ENCODE peak calls at places on chromosomes 6 and 20, in five cellular contexts. V is T-helper 17 cell, Y is fibroblast of the aortic adventitia, R is AG09319, E is amygdala. H is an unnamed sample.

GRCh38 chr6:46098678-46099077 is 31.1 kb upstream of the ENPP4 start:
- DNase-seq in V (no peak), E (peak; percentile 2), Y (no peak), R (no peak), H (no peak)

GRCh38 chr20:32820698-32821378 is 1.1 kb downstream of the MAPRE1 start:
- DNase-seq in E (no peak), R (no peak), Y (no peak), V (no peak), H (no peak)

GRCh38 chr6:83370607-83371006 is 60.2 kb downstream of the ME1 start:
- DNase-seq in E (no peak), Y (no peak), R (no peak), V (no peak), H (no peak)

GRCh38 chr6:47434372-47435253 is 43.0 kb upstream of the CD2AP start:
- DNase-seq in Y (no peak), V (no peak), E (no peak), R (no peak), H (no peak)

GRCh38 chr6:144149894-144150672 is at the start of gene STX11:
- DNase-seq in V (peak; percentile 55), R (no peak), E (no peak), Y (peak; percentile 22), H (peak; percentile 65)

GRCh38 chr6:14957355-14958059 is 288.4 kb upstream of the JARID2 start:
- DNase-seq in Y (no peak), V (no peak), R (no peak), E (no peak), H (no peak)

GRCh38 chr20:54468082-54468481 is 7.3 kb upstream of the DOK5 start:
- DNase-seq in R (no peak), V (no peak), E (no peak), Y (peak; percentile 28), H (no peak)

GRCh38 chr6:14354919-14355572 is 237.5 kb downstream of the CD83 start:
- DNase-seq in R (peak; percentile 41), V (no peak), E (no peak), Y (peak; percentile 91), H (no peak)

GRCh38 chr20:20446001-20446400 is 78.1 kb downstream of the INSM1 start:
- DNase-seq in Y (no peak), R (no peak), V (no peak), E (no peak), H (no peak)

GRCh38 chr6:170102582-170103481 is 188.0 kb downstream of the DLL1 start:
- DNase-seq in Y (no peak), V (no peak), R (no peak), E (no peak), H (peak; percentile 27)

GRCh38 chr20:56247954-56248782 is at the start of gene MC3R:
- DNase-seq in Y (peak; percentile 23), V (no peak), E (no peak), R (peak; percentile 3), H (peak; percentile 6)

GRCh38 chr6:3624268-3625136 is 127.0 kb downstream of the PXDC1 start:
- DNase-seq in E (no peak), R (no peak), V (no peak), Y (no peak), H (no peak)

GRCh38 chr20:11350126-11351005 is 567.3 kb upstream of the BTBD3 start:
- DNase-seq in Y (peak; percentile 86), E (no peak), V (no peak), R (peak; percentile 38), H (no peak)

GRCh38 chr20:31494131-31494530 is 19.0 kb downstream of the REM1 start:
- DNase-seq in R (no peak), Y (peak; percentile 55), V (no peak), E (no peak), H (no peak)

GRCh38 chr6:117188627-117189201 is 76.6 kb upstream of the VGLL2 start:
- DNase-seq in Y (no peak), V (no peak), E (no peak), R (no peak), H (no peak)

GRCh38 chr6:25369450-25370086 is 90.4 kb downstream of the CARMIL1 start:
- DNase-seq in V (no peak), E (no peak), Y (no peak), R (no peak), H (no peak)

GRCh38 chr6:46381057-46381456 is 110.2 kb downstream of the RCAN2 start:
- DNase-seq in R (no peak), E (no peak), V (no peak), Y (no peak), H (no peak)

GRCh38 chr6:52904562-52905279 is 4.8 kb downstream of the GSTA3 start:
- DNase-seq in E (no peak), V (no peak), Y (no peak), R (no peak), H (no peak)

GRCh38 chr6:13404115-13404891 is 76.0 kb upstream of the TBC1D7 start:
- DNase-seq in R (no peak), V (no peak), Y (peak; percentile 51), E (no peak), H (no peak)

GRCh38 chr6:129730477-129731165 is 20.6 kb upstream of the ARHGAP18 start:
- DNase-seq in E (no peak), R (no peak), V (no peak), Y (peak; percentile 46), H (peak; percentile 37)

GRCh38 chr6:36938536-36938935 is 16.0 kb upstream of the PI16 start:
- DNase-seq in V (no peak), E (no peak), R (no peak), Y (peak; percentile 64), H (no peak)

GRCh38 chr6:925656-926213 is 232.8 kb upstream of the EXOC2 start:
- DNase-seq in E (no peak), V (no peak), Y (no peak), R (no peak), H (no peak)

H was measured in CD8-positive, alpha-beta memory T cell.